ENCODE peak calls at places on chromosomes 7 and 10, in eight cellular contexts. U is GM23338, H is PC-3, C is PC-9, E is neural progenitor cell, L is H9, W is OCI-LY7, Y is fibroblast of lung. B is an unnamed sample. For H3K79me2, the result is how much of the 10 kb centered on the place peaks cover.

GRCh38 chr7:101535333-101535732 is 93.8 kb downstream of the MYL10 start:
- DNase-seq in U (no peak), H (no peak), C (no peak), E (no peak), L (no peak), W (no peak), Y (no peak), B (no peak)

GRCh38 chr10:49448924-49449323 is 53.0 kb upstream of the DRGX start:
- DNase-seq in U (no peak), H (no peak), C (no peak), E (no peak), L (no peak), W (no peak), Y (no peak), B (no peak)

GRCh38 chr10:35561670-35562069 is 43.5 kb upstream of the GJD4 start:
- DNase-seq in U (no peak), H (no peak), C (no peak), E (no peak), L (no peak), W (no peak), Y (no peak), B (no peak)

GRCh38 chr7:1033546-1034145 is 10.7 kb upstream of the GPR146 start:
- DNase-seq in U (no peak), H (no peak), C (no peak), E (no peak), L (no peak), W (no peak), Y (no peak), B (no peak)

GRCh38 chr7:45180084-45180986 is 22.7 kb downstream of the RAMP3 start:
- DNase-seq in U (no peak), H (no peak), C (no peak), E (no peak), L (peak), W (no peak), Y (no peak), B (no peak)

GRCh38 chr7:127353897-127354296 is 38.6 kb downstream of the ZNF800 start:
- DNase-seq in U (no peak), H (no peak), C (no peak), E (no peak), L (no peak), W (no peak), Y (no peak), B (no peak)

GRCh38 chr10:486668-487067 is 202.8 kb downstream of the DIP2C start:
- DNase-seq in U (no peak), H (no peak), C (no peak), E (no peak), L (peak), W (no peak), Y (no peak), B (no peak)

GRCh38 chr10:93435621-93436385 is 46.3 kb downstream of the MYOF start:
- DNase-seq in U (peak), H (no peak), C (peak), E (peak), L (no peak), W (no peak), Y (peak), B (peak)

GRCh38 chr10:13848530-13849425 is 262.0 kb downstream of the PRPF18 start:
- DNase-seq in U (no peak), H (no peak), C (no peak), E (no peak), L (no peak), W (no peak), Y (no peak), B (no peak)

GRCh38 chr7:30510124-30511074 is 5.8 kb upstream of the GGCT start:
- DNase-seq in U (peak), H (peak), C (peak), E (peak), L (no peak), W (peak), Y (peak), B (peak)

GRCh38 chr7:104152468-104152867 is 55.3 kb downstream of the ORC5 start:
- DNase-seq in U (no peak), H (no peak), C (no peak), E (no peak), L (no peak), W (no peak), Y (no peak), B (no peak)

GRCh38 chr10:34444223-34445183 is 370.6 kb downstream of the PARD3 start:
- DNase-seq in U (no peak), H (no peak), C (no peak), E (no peak), L (no peak), W (no peak), Y (no peak), B (no peak)

GRCh38 chr10:2897619-2898508 is 169.5 kb upstream of the PFKP start:
- DNase-seq in U (no peak), H (peak), C (no peak), E (no peak), L (no peak), W (no peak), Y (no peak), B (no peak)

GRCh38 chr10:97707134-97707861 is 6.2 kb upstream of the MARVELD1 start:
- DNase-seq in U (no peak), H (no peak), C (no peak), E (no peak), L (no peak), W (no peak), Y (no peak), B (no peak)

GRCh38 chr10:97708976-97709745 is 4.4 kb upstream of the MARVELD1 start:
- DNase-seq in U (peak), H (peak), C (peak), E (peak), L (peak), W (peak), Y (peak), B (peak)

GRCh38 chr10:97708167-97708566 is 5.4 kb upstream of the MARVELD1 start:
- DNase-seq in U (no peak), H (no peak), C (no peak), E (no peak), L (no peak), W (no peak), Y (no peak), B (no peak)

GRCh38 chr10:97711640-97712267 is 1.8 kb upstream of the MARVELD1 start:
- DNase-seq in U (no peak), H (no peak), C (no peak), E (no peak), L (no peak), W (no peak), Y (no peak), B (no peak)

GRCh38 chr10:97709746-97710078 is 3.8 kb upstream of the MARVELD1 start:
- DNase-seq in U (no peak), H (no peak), C (no peak), E (no peak), L (no peak), W (no peak), Y (no peak), B (no peak)
- H3K27ac ChIP-seq in U (no peak), H (no peak), C (no peak), E (no peak), L (no peak), W (no peak), Y (no peak), B (no peak)

GRCh38 chr7:130895006-130895750 is 161.2 kb upstream of the KLF14 start:
- DNase-seq in U (no peak), H (no peak), C (no peak), E (no peak), L (no peak), W (no peak), Y (no peak), B (no peak)

GRCh38 chr7:130894146-130895005 is 160.4 kb upstream of the KLF14 start:
- DNase-seq in U (no peak), H (peak), C (peak), E (no peak), L (no peak), W (no peak), Y (peak), B (no peak)

GRCh38 chr7:130897515-130898419 is 163.8 kb upstream of the KLF14 start:
- DNase-seq in U (no peak), H (peak), C (no peak), E (no peak), L (no peak), W (peak), Y (no peak), B (no peak)

GRCh38 chr7:130896898-130897514 is 163.0 kb upstream of the KLF14 start:
- DNase-seq in U (peak), H (peak), C (peak), E (peak), L (peak), W (peak), Y (peak), B (peak)

DNA sequence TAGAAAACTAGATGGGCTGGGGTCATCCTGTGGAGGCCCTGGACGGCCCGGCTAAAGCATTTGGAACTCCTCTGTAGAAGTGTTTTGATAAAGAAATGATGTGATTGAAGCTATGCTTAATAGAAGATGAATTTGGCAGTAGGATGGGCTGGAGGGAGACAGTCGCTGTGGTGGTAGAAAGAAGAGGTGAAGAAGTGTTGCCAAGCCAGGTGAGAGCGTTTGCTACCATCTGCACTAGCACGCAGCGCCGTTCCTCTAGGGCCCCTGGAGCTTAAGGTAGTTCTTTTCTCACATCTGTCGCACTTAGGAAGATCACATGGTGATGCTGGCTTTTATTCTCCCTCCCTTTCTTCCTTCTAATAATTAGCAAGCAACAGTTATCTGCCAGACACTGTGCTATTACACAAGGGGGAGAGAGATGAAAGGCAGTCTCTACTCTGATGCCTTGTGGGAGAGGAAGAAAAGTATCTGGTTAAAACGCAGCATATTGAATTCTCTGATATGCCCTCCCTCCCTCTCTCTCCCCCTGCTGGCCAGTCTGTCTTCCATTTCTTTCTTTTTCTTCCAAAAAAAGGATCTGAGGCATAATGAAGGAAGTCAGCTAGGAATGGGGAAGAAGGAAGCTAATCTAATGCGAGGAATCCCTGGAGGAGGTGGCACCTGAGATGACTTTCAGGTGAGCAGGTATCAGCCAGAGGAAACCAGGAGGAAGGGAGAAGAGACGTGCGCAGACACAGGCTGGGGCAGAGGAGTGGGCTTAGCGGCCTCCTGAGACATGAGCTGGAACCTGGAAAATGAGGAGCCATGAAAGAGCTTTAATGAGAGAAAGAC is 162.3 kb upstream of the KLF14 start:
- DNase-seq in U (peak), H (no peak), C (peak), E (no peak), L (no peak), W (no peak), Y (peak), B (no peak)
- H3K79me2 ChIP-seq in U (under half), H (half or more), C (half or more), E (under half), L (under half), W (under half), Y (half or more), B (under half)

GRCh38 chr10:50540069-50540825 is 83.5 kb downstream of the SGMS1 start:
- DNase-seq in U (no peak), H (peak), C (no peak), E (no peak), L (no peak), W (no peak), Y (no peak), B (no peak)

GRCh38 chr10:50541317-50541716 is 82.4 kb downstream of the SGMS1 start:
- DNase-seq in U (no peak), H (no peak), C (no peak), E (no peak), L (no peak), W (no peak), Y (no peak), B (no peak)

GRCh38 chr10:50538473-50539398 is 85.0 kb downstream of the SGMS1 start:
- DNase-seq in U (no peak), H (no peak), C (no peak), E (peak), L (no peak), W (no peak), Y (no peak), B (no peak)

GRCh38 chr10:50540826-50541122 is 83.0 kb downstream of the SGMS1 start:
- DNase-seq in U (no peak), H (no peak), C (no peak), E (no peak), L (no peak), W (no peak), Y (no peak), B (no peak)

GRCh38 chr10:50536617-50537252 is 87.0 kb downstream of the SGMS1 start:
- DNase-seq in U (no peak), H (peak), C (no peak), E (no peak), L (no peak), W (no peak), Y (no peak), B (no peak)
- H3K27ac ChIP-seq in U (no peak), H (no peak), C (no peak), E (no peak), L (no peak), W (no peak), Y (no peak), B (no peak)

GRCh38 chr7:99624487-99624886 is 7.7 kb downstream of the ZSCAN25 start:
- DNase-seq in U (no peak), H (no peak), C (no peak), E (no peak), L (no peak), W (no peak), Y (no peak), B (no peak)
- H3K79me2 ChIP-seq in U (under half), H (under half), C (under half), E (under half), L (under half), W (under half), Y (under half), B (under half)

GRCh38 chr10:96975083-96975482 is 143.0 kb downstream of the LCOR start:
- DNase-seq in U (no peak), H (no peak), C (no peak), E (no peak), L (no peak), W (no peak), Y (no peak), B (no peak)
- H3K27ac ChIP-seq in U (no peak), H (no peak), C (no peak), E (no peak), L (no peak), W (peak), Y (no peak), B (no peak)

DNA sequence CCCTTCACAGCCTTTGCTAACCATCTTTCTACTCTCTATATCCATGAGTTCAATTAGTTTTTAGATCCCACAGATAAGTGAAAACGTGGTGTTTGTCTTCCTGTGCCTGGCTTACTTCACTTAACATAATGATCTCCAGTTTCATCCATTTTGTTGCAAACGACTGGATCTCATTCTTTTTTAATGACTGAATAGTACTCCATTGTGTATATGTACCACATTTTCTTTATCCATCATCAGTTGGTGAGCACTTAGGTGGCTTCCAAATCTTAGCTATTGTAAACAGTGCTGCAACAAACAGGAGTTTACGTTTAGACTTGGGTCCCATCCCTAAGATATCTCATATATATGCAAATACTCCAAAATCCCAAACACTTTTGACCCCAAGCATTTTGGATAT is 9.1 kb downstream of the CDC123 start:
- DNase-seq in U (no peak), H (no peak), C (no peak), E (no peak), L (no peak), W (no peak), Y (no peak), B (no peak)
- H3K79me2 ChIP-seq in U (half or more), H (under half), C (under half), E (half or more), L (under half), W (half or more), Y (under half), B (half or more)